ENCODE peak calls at places on chromosome 9, in five cellular contexts. L is PC-9, E is GM23248, I is neural progenitor cell, W is SK-N-SH. H is an unnamed sample.

GRCh38 chr9:130172161-130172857 is at the start of gene NCS1:
- DNase-seq in L (peak; percentile 76), E (peak; percentile 87), I (peak; percentile 84), W (peak; percentile 99), H (peak; percentile 70)

GRCh38 chr9:36138496-36138895 is 2.0 kb downstream of the GLIPR2 start:
- DNase-seq in L (no peak), E (no peak), I (no peak), W (no peak), H (no peak)

GRCh38 chr9:76691761-76692313 is 72.4 kb upstream of the PCA3 start:
- DNase-seq in L (no peak), E (no peak), I (peak; percentile 39), W (no peak), H (peak; percentile 28)

GRCh38 chr9:18268381-18268780 is 205.6 kb upstream of the ADAMTSL1 start:
- DNase-seq in L (no peak), E (peak; percentile 74), I (peak; percentile 12), W (no peak), H (peak; percentile 32)

GRCh38 chr9:93907551-93908199 is 47.5 kb downstream of the BARX1 start:
- DNase-seq in L (no peak), E (no peak), I (no peak), W (no peak), H (no peak)

GRCh38 chr9:98931543-98931942 is 12.2 kb upstream of the COL15A1 start:
- DNase-seq in L (no peak), E (no peak), I (no peak), W (no peak), H (no peak)

GRCh38 chr9:99054581-99054980 is 50.3 kb upstream of the TGFBR1 start:
- DNase-seq in L (peak; percentile 45), E (peak; percentile 61), I (no peak), W (no peak), H (no peak)

GRCh38 chr9:100575765-100576368 is 2.0 kb upstream of the CAVIN4 start:
- DNase-seq in L (peak; percentile 51), E (peak; percentile 81), I (no peak), W (no peak), H (no peak)

GRCh38 chr9:14342746-14343145 is 28.8 kb upstream of the NFIB start:
- DNase-seq in L (no peak), E (no peak), I (no peak), W (no peak), H (no peak)

GRCh38 chr9:23842531-23843129 is 16.6 kb upstream of the ELAVL2 start:
- DNase-seq in L (no peak), E (no peak), I (no peak), W (no peak), H (peak; percentile 55)

GRCh38 chr9:130728721-130729120 is 35.1 kb downstream of the EXOSC2 start:
- DNase-seq in L (no peak), E (peak; percentile 88), I (no peak), W (no peak), H (no peak)

GRCh38 chr9:72788966-72789365 is 163.9 kb downstream of the ALDH1A1 start:
- DNase-seq in L (peak; percentile 25), E (peak; percentile 17), I (no peak), W (no peak), H (no peak)

GRCh38 chr9:136575626-136576268 is 29.9 kb upstream of the NOTCH1 start:
- DNase-seq in L (no peak), E (no peak), I (no peak), W (no peak), H (no peak)

GRCh38 chr9:132238026-132238972 is 76.4 kb downstream of the NTNG2 start:
- DNase-seq in L (no peak), E (no peak), I (no peak), W (no peak), H (no peak)

GRCh38 chr9:26756881-26757280 is 135.7 kb downstream of the CAAP1 start:
- DNase-seq in L (no peak), E (no peak), I (no peak), W (no peak), H (no peak)

GRCh38 chr9:136546697-136547481 is 1.0 kb upstream of the NOTCH1 start:
- DNase-seq in L (peak; percentile 75), E (peak; percentile 62), I (peak; percentile 64), W (peak; percentile 62), H (peak; percentile 61)

GRCh38 chr9:37191403-37192089 is 71.2 kb downstream of the ZCCHC7 start:
- DNase-seq in L (no peak), E (no peak), I (peak; percentile 67), W (no peak), H (peak; percentile 37)

GRCh38 chr9:37198034-37198718 is 77.8 kb downstream of the ZCCHC7 start:
- DNase-seq in L (no peak), E (no peak), I (no peak), W (no peak), H (no peak)

GRCh38 chr9:37187713-37188439 is 67.5 kb downstream of the ZCCHC7 start:
- DNase-seq in L (no peak), E (peak; percentile 48), I (no peak), W (no peak), H (no peak)

GRCh38 chr9:37197158-37198033 is 77.0 kb downstream of the ZCCHC7 start:
- DNase-seq in L (no peak), E (peak; percentile 24), I (peak; percentile 76), W (peak; percentile 51), H (peak; percentile 34)

GRCh38 chr9:37192803-37193202 is 72.4 kb downstream of the ZCCHC7 start:
- DNase-seq in L (no peak), E (no peak), I (peak; percentile 16), W (no peak), H (no peak)
- H3F3A ChIP-seq in L (no peaks in the 10 kb centered on the region), E (peaks cover 9% of the 10 kb centered on the region), I (peaks cover 53% of the 10 kb centered on the region), W (peaks cover 22% of the 10 kb centered on the region), H (no peaks in the 10 kb centered on the region)

DNA sequence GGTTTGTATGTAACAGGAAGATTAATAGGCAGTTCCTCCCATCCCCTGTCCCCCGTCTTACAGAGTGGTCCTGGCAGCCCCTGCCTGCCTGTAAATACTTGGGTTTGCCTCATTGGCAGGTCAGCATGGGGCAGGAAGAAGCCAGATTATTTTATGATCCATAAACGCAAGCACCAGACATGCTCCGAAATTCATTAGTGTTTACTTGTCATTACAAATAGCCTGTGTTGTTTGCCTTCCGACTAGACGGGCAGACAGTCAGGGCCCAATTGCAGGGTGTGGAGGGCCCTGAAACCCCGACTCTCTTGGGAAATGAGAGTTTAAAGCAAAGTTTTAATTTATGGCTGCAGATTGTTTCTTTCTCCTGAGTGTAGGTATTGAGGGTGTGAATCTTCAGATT is 97.2 kb downstream of the RALGPS1 start:
- DNase-seq in L (no peak), E (no peak), I (no peak), W (no peak), H (no peak)
- H3F3A ChIP-seq in L (no peaks in the 10 kb centered on the region), E (no peaks in the 10 kb centered on the region), I (no peaks in the 10 kb centered on the region), W (no peaks in the 10 kb centered on the region), H (no peaks in the 10 kb centered on the region)

GRCh38 chr9:617441-618085 is 223.9 kb upstream of the DMRT1 start:
- DNase-seq in L (no peak), E (no peak), I (no peak), W (no peak), H (peak; percentile 39)

GRCh38 chr9:616694-617093 is 224.8 kb upstream of the DMRT1 start:
- DNase-seq in L (no peak), E (no peak), I (no peak), W (no peak), H (no peak)

GRCh38 chr9:614421-614820 is 227.1 kb upstream of the DMRT1 start:
- DNase-seq in L (no peak), E (peak; percentile 17), I (no peak), W (no peak), H (no peak)

GRCh38 chr9:615756-616155 is 225.7 kb upstream of the DMRT1 start:
- DNase-seq in L (no peak), E (no peak), I (no peak), W (no peak), H (no peak)

GRCh38 chr9:613771-614347 is 227.6 kb upstream of the DMRT1 start:
- DNase-seq in L (peak; percentile 52), E (peak; percentile 92), I (peak; percentile 84), W (peak; percentile 15), H (peak; percentile 83)
- H3F3A ChIP-seq in L (no peaks in the 10 kb centered on the region), E (peaks cover 11% of the 10 kb centered on the region), I (no peaks in the 10 kb centered on the region), W (no peaks in the 10 kb centered on the region), H (no peaks in the 10 kb centered on the region)

DNA sequence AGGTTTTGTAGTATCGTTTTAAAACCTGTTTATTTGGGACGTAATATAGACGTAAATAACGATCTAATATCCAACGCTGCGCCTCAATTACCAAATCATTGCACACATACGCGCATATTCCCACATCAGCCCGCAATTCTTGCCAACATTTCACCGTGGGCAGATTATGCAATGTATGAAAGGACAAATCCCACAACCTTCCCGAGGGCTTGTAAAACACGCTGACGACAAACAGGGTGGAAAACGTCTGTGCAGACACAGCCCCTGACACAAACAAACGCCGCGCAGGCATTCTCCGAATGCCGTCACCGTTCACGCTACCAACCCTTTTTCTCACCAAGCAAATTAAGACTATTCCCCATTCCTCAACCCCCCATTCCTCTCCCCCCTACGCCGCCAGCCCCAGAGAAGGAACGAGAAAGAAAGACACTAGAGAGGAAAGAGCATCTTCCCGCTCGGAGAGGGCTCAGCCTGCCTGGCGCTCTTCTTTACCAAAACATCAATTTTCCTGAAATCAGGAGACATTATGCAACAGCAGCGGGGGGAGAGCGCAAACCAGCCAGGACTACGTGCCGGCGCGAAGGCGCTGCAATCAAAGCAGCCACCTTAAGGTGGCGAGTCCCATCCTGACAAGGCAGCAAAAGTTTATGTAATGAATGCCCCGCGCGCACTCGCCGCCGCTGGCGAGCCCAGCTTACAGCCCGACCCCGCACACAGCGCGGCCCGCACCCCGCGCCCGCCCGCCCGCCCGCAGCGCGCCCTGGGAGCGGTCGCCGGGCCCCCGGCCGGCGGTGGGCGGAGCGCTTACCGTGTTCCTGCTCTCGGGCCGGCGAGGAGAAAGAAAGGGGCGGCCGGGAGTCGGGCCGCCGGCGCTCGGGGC is 560 bp downstream of the NFIL3 start:
- DNase-seq in L (peak; percentile 65), E (peak; percentile 89), I (peak; percentile 84), W (no peak), H (peak; percentile 60)
- H3F3A ChIP-seq in L (peaks cover 46% of the 10 kb centered on the region), E (peaks cover 72% of the 10 kb centered on the region), I (peaks cover 15% of the 10 kb centered on the region), W (peaks cover 12% of the 10 kb centered on the region), H (peaks cover 7% of the 10 kb centered on the region)

GRCh38 chr9:110129460-110129859 is 78.5 kb downstream of the C9orf152 start:
- DNase-seq in L (no peak), E (no peak), I (no peak), W (no peak), H (no peak)
- H3F3A ChIP-seq in L (peaks cover 44% of the 10 kb centered on the region), E (peaks cover 85% of the 10 kb centered on the region), I (peaks cover 8% of the 10 kb centered on the region), W (peaks cover 37% of the 10 kb centered on the region), H (no peaks in the 10 kb centered on the region)